ENCODE peak calls at places on chromosomes 3 and 15, in four cellular contexts. W, D, F and X are unnamed samples.

GRCh38 chr3:52896613-52897012 is 735 bp downstream of the STIMATE start:
- DNase-seq in W (no peak), D (no peak), F (no peak), X (no peak)

GRCh38 chr15:80674245-80674614 is 20.9 kb upstream of the ABHD17C start:
- DNase-seq in F (no peak), W (no peak), D (no peak), X (no peak)

GRCh38 chr3:172713316-172713715 is 2.4 kb upstream of the NCEH1 start:
- DNase-seq in W (no peak), D (no peak), F (no peak), X (no peak)

GRCh38 chr3:141476033-141476432 is 10.8 kb upstream of the RASA2 start:
- DNase-seq in D (no peak), W (no peak), F (no peak), X (no peak)

GRCh38 chr15:100863406-100864198 is 16.0 kb upstream of the ALDH1A3 start:
- DNase-seq in F (no peak), W (no peak), D (no peak), X (peak)

GRCh38 chr3:136305879-136306278 is 55.7 kb downstream of the PCCB start:
- DNase-seq in W (no peak), D (peak), F (peak), X (no peak)

GRCh38 chr3:165491487-165491886 is 295.3 kb upstream of the SLITRK3 start:
- DNase-seq in D (no peak), W (no peak), F (peak), X (no peak)

GRCh38 chr3:151101270-151101954 is 15.9 kb downstream of the MED12L start:
- DNase-seq in W (no peak), F (no peak), D (no peak), X (no peak)

GRCh38 chr3:72492240-72492639 is 356.0 kb downstream of the SHQ1 start:
- DNase-seq in F (peak), W (no peak), D (no peak), X (peak)

GRCh38 chr15:80142646-80143045 is 10.2 kb upstream of the FAH start:
- DNase-seq in W (no peak), F (no peak), D (no peak), X (no peak)

GRCh38 chr3:139935071-139935865 is at the start of gene CLSTN2:
- DNase-seq in W (peak), F (peak), D (peak), X (no peak)

GRCh38 chr15:50797926-50798325 is 32.4 kb upstream of the SPPL2A start:
- DNase-seq in D (no peak), W (no peak), F (no peak), X (no peak)

GRCh38 chr3:149955449-149955848 is 15.2 kb downstream of the PFN2 start:
- DNase-seq in D (no peak), W (no peak), F (no peak), X (no peak)

GRCh38 chr15:94478763-94479162 is 247.4 kb downstream of the MCTP2 start:
- DNase-seq in D (no peak), W (no peak), F (no peak), X (no peak)

GRCh38 chr3:15427981-15428380 is 583 bp downstream of the EAF1 start:
- DNase-seq in F (no peak), D (no peak), W (no peak), X (no peak)

GRCh38 chr15:35697549-35698299 is 151.8 kb upstream of the DPH6 start:
- DNase-seq in W (no peak), D (no peak), F (no peak), X (no peak)

GRCh38 chr3:23372296-23372695 is 169.2 kb downstream of the UBE2E2 start:
- DNase-seq in F (no peak), D (no peak), W (no peak), X (no peak)

GRCh38 chr3:138348107-138348949 is at the start of gene MRAS:
- DNase-seq in F (peak), D (peak), W (peak), X (peak)

GRCh38 chr3:113717818-113718217 is 21.4 kb upstream of the USF3 start:
- DNase-seq in W (no peak), F (no peak), D (no peak), X (no peak)

GRCh38 chr3:13683772-13684171 is 134.8 kb downstream of the FBLN2 start:
- DNase-seq in D (no peak), W (no peak), F (no peak), X (no peak)

GRCh38 chr15:69623521-69624513 is 171.2 kb downstream of the RPLP1 start:
- DNase-seq in F (no peak), W (no peak), D (no peak), X (no peak)

GRCh38 chr15:40770147-40770721 is 454 bp downstream of the C15orf62 start:
- DNase-seq in D (no peak), F (no peak), W (no peak), X (no peak)

GRCh38 chr3:39137435-39137936 is 15.9 kb downstream of the CSRNP1 start:
- DNase-seq in F (no peak), W (no peak), D (no peak), X (no peak)

GRCh38 chr3:33884204-33884561 is 85.8 kb downstream of the PDCD6IP start:
- DNase-seq in D (no peak), W (no peak), F (no peak), X (no peak)

GRCh38 chr3:168951884-168952283 is 711.6 kb downstream of the MECOM start:
- DNase-seq in F (no peak), D (no peak), W (no peak), X (no peak)

GRCh38 chr15:47932829-47933696 is 187.7 kb upstream of the SLC24A5 start:
- DNase-seq in W (no peak), D (no peak), F (no peak), X (no peak)

GRCh38 chr3:107034142-107034541 is 343.1 kb upstream of the CCDC54 start:
- DNase-seq in F (no peak), D (no peak), W (no peak), X (no peak)

GRCh38 chr15:57134877-57135276 is 216.4 kb downstream of the TCF12 start:
- DNase-seq in W (no peak), F (no peak), D (peak), X (no peak)

GRCh38 chr3:41638381-41638780 is 323.5 kb downstream of the ULK4 start:
- DNase-seq in D (no peak), W (no peak), F (no peak), X (no peak)

GRCh38 chr3:10334042-10334441 is 13.1 kb upstream of the SEC13 start:
- DNase-seq in W (no peak), D (no peak), F (no peak), X (no peak)

GRCh38 chr3:126432901-126433480 is 38.3 kb downstream of the CFAP100 start:
- DNase-seq in D (no peak), F (no peak), W (no peak), X (no peak)

GRCh38 chr15:98120561-98120960 is 160.1 kb downstream of the ARRDC4 start:
- DNase-seq in W (no peak), F (no peak), D (no peak), X (no peak)

GRCh38 chr3:160379628-160380214 is 19.3 kb downstream of the IFT80 start:
- DNase-seq in D (no peak), F (no peak), W (no peak), X (no peak)

GRCh38 chr3:141426404-141427034 is 58.2 kb downstream of the ZBTB38 start:
- DNase-seq in D (no peak), W (no peak), F (no peak), X (peak)

GRCh38 chr3:143360244-143360643 is 240.7 kb downstream of the CHST2 start:
- DNase-seq in F (no peak), D (no peak), W (no peak), X (no peak)